ENCODE peak calls at places on chromosomes 6 and 20, in nine cellular contexts. One of them, this sample, is unnamed.

GRCh38 chr20:3454821-3455220 is 16.0 kb upstream of the ATRN start:
- DNase-seq in A549: no peak
- DNase-seq in SK-N-SH: no peak
- DNase-seq in HL-60: no peak
- DNase-seq in Panc1: no peak
- DNase-seq in GM12878: no peak
- DNase-seq in GM23338: no peak
- DNase-seq in K562: no peak
- DNase-seq in HepG2: no peak
- DNase-seq in this sample: no peak

GRCh38 chr6:8589941-8590676 is 154.8 kb upstream of the SLC35B3 start:
- DNase-seq in A549: peak
- DNase-seq in SK-N-SH: peak
- DNase-seq in HL-60: no peak
- DNase-seq in Panc1: no peak
- DNase-seq in GM12878: no peak
- DNase-seq in GM23338: peak
- DNase-seq in K562: peak
- DNase-seq in HepG2: no peak
- DNase-seq in this sample: peak

GRCh38 chr6:47144306-47144705 is 102.2 kb upstream of the ADGRF1 start:
- DNase-seq in A549: no peak
- DNase-seq in SK-N-SH: no peak
- DNase-seq in HL-60: no peak
- DNase-seq in Panc1: no peak
- DNase-seq in GM12878: no peak
- DNase-seq in GM23338: peak
- DNase-seq in K562: no peak
- DNase-seq in HepG2: no peak
- DNase-seq in this sample: no peak

GRCh38 chr6:67792996-67793395 is 842.1 kb upstream of the ADGRB3 start:
- DNase-seq in A549: no peak
- DNase-seq in SK-N-SH: no peak
- DNase-seq in HL-60: no peak
- DNase-seq in Panc1: no peak
- DNase-seq in GM12878: no peak
- DNase-seq in GM23338: no peak
- DNase-seq in K562: peak
- DNase-seq in HepG2: no peak
- DNase-seq in this sample: no peak

GRCh38 chr6:129331450-129332138 is 378.4 kb downstream of the ARHGAP18 start:
- DNase-seq in A549: no peak
- DNase-seq in SK-N-SH: no peak
- DNase-seq in HL-60: no peak
- DNase-seq in Panc1: no peak
- DNase-seq in GM12878: no peak
- DNase-seq in GM23338: no peak
- DNase-seq in K562: no peak
- DNase-seq in HepG2: no peak
- DNase-seq in this sample: no peak

GRCh38 chr6:96923871-96924493 is 546 bp upstream of the KLHL32 start:
- DNase-seq in A549: no peak
- DNase-seq in SK-N-SH: peak
- DNase-seq in HL-60: no peak
- DNase-seq in Panc1: no peak
- DNase-seq in GM12878: no peak
- DNase-seq in GM23338: no peak
- DNase-seq in K562: no peak
- DNase-seq in HepG2: peak
- DNase-seq in this sample: no peak

GRCh38 chr6:2688416-2689064 is 62.2 kb downstream of the MYLK4 start:
- DNase-seq in A549: peak
- DNase-seq in SK-N-SH: no peak
- DNase-seq in HL-60: no peak
- DNase-seq in Panc1: no peak
- DNase-seq in GM12878: no peak
- DNase-seq in GM23338: no peak
- DNase-seq in K562: peak
- DNase-seq in HepG2: peak
- DNase-seq in this sample: no peak

GRCh38 chr6:36713846-36714245 is 16.2 kb downstream of the RAB44 start:
- DNase-seq in A549: no peak
- DNase-seq in SK-N-SH: no peak
- DNase-seq in HL-60: no peak
- DNase-seq in Panc1: no peak
- DNase-seq in GM12878: no peak
- DNase-seq in GM23338: no peak
- DNase-seq in K562: no peak
- DNase-seq in HepG2: no peak
- DNase-seq in this sample: no peak

GRCh38 chr6:98929498-98930060 is 18.2 kb downstream of the FBXL4 start:
- DNase-seq in A549: no peak
- DNase-seq in SK-N-SH: no peak
- DNase-seq in HL-60: no peak
- DNase-seq in Panc1: no peak
- DNase-seq in GM12878: no peak
- DNase-seq in GM23338: no peak
- DNase-seq in K562: no peak
- DNase-seq in HepG2: no peak
- DNase-seq in this sample: no peak

GRCh38 chr20:4476903-4477302 is 244.8 kb upstream of the PRND start:
- DNase-seq in A549: no peak
- DNase-seq in SK-N-SH: no peak
- DNase-seq in HL-60: no peak
- DNase-seq in Panc1: no peak
- DNase-seq in GM12878: no peak
- DNase-seq in GM23338: no peak
- DNase-seq in K562: no peak
- DNase-seq in HepG2: no peak
- DNase-seq in this sample: no peak

GRCh38 chr6:133854633-133855598 is 34.0 kb upstream of the TCF21 start:
- DNase-seq in A549: no peak
- DNase-seq in SK-N-SH: peak
- DNase-seq in HL-60: no peak
- DNase-seq in Panc1: no peak
- DNase-seq in GM12878: no peak
- DNase-seq in GM23338: peak
- DNase-seq in K562: peak
- DNase-seq in HepG2: peak
- DNase-seq in this sample: no peak

GRCh38 chr6:158853072-158853871 is 34.1 kb upstream of the EZR start:
- DNase-seq in A549: peak
- DNase-seq in SK-N-SH: no peak
- DNase-seq in HL-60: peak
- DNase-seq in Panc1: peak
- DNase-seq in GM12878: peak
- DNase-seq in GM23338: peak
- DNase-seq in K562: peak
- DNase-seq in HepG2: peak
- DNase-seq in this sample: peak

GRCh38 chr20:61585764-61586163 is 333.7 kb downstream of the CDH4 start:
- DNase-seq in A549: no peak
- DNase-seq in SK-N-SH: no peak
- DNase-seq in HL-60: no peak
- DNase-seq in Panc1: no peak
- DNase-seq in GM12878: no peak
- DNase-seq in GM23338: no peak
- DNase-seq in K562: no peak
- DNase-seq in HepG2: no peak
- DNase-seq in this sample: no peak

GRCh38 chr6:43838276-43839036 is 68.4 kb downstream of the VEGFA start:
- DNase-seq in A549: peak
- DNase-seq in SK-N-SH: peak
- DNase-seq in HL-60: peak
- DNase-seq in Panc1: no peak
- DNase-seq in GM12878: no peak
- DNase-seq in GM23338: peak
- DNase-seq in K562: peak
- DNase-seq in HepG2: peak
- DNase-seq in this sample: peak

GRCh38 chr6:83190596-83190995 is 2.5 kb downstream of the PGM3 start:
- DNase-seq in A549: no peak
- DNase-seq in SK-N-SH: no peak
- DNase-seq in HL-60: no peak
- DNase-seq in Panc1: no peak
- DNase-seq in GM12878: no peak
- DNase-seq in GM23338: no peak
- DNase-seq in K562: no peak
- DNase-seq in HepG2: peak
- DNase-seq in this sample: no peak

GRCh38 chr20:61372151-61373054 is 120.3 kb downstream of the CDH4 start:
- DNase-seq in A549: no peak
- DNase-seq in SK-N-SH: no peak
- DNase-seq in HL-60: no peak
- DNase-seq in Panc1: no peak
- DNase-seq in GM12878: no peak
- DNase-seq in GM23338: no peak
- DNase-seq in K562: no peak
- DNase-seq in HepG2: no peak
- DNase-seq in this sample: no peak

GRCh38 chr6:139375239-139376053 is 998 bp upstream of the CITED2 start:
- DNase-seq in A549: peak
- DNase-seq in SK-N-SH: peak
- DNase-seq in HL-60: peak
- DNase-seq in Panc1: peak
- DNase-seq in GM12878: peak
- DNase-seq in GM23338: peak
- DNase-seq in K562: peak
- DNase-seq in HepG2: peak
- DNase-seq in this sample: peak
- TF ChIP-seq CTCF in A549: no peak
- TF ChIP-seq CTCF in SK-N-SH: peak
- TF ChIP-seq CTCF in HL-60: no peak
- TF ChIP-seq CTCF in Panc1: no peak
- TF ChIP-seq CTCF in GM12878: no peak
- TF ChIP-seq CTCF in GM23338: peak
- TF ChIP-seq CTCF in K562: peak
- TF ChIP-seq CTCF in HepG2: peak
- TF ChIP-seq CTCF in this sample: no peak

DNA sequence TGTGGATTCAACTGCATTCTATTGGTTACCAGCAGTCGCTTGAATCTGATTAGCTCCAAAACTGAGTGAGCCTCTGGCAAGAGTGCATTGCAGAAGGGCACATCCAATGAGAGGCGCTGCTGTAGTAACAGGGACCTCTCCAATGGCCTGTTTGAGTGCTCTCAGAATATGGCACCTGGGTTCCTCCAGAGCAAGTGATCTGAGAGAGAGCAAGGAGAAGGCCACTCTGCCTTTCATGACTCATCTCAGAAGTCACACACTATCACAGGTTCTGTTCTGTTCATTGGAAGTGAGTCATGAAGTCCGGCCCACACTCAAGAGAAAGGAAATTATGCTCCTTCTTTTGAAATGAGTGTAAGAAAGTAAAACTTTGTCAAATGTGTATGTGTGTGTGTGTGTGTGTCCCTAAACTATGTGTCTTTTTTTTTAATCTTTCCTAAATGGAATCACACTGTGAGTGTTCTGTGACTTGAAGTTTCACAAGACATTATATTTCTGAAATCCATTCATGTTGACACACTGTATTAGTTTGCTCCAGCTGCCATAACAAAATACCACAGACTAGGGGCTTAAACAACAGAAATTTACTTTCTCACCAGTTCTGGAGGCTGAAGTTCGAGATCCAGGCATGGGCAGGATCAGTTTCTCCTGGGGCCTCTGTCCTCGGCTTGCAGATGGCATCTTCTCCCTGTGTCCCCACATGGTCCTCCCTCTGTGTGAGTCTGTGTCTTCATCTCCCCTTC is 138.3 kb upstream of the CDYL start:
- DNase-seq in A549: peak
- DNase-seq in SK-N-SH: no peak
- DNase-seq in HL-60: no peak
- DNase-seq in Panc1: no peak
- DNase-seq in GM12878: peak
- DNase-seq in GM23338: no peak
- DNase-seq in K562: peak
- DNase-seq in HepG2: no peak
- DNase-seq in this sample: peak
- TF ChIP-seq REST in A549: no peak
- TF ChIP-seq REST in SK-N-SH: no peak
- TF ChIP-seq REST in HL-60: no peak
- TF ChIP-seq REST in Panc1: no peak
- TF ChIP-seq REST in GM12878: no peak
- TF ChIP-seq REST in GM23338: no peak
- TF ChIP-seq REST in K562: no peak
- TF ChIP-seq REST in HepG2: no peak
- TF ChIP-seq REST in this sample: no peak

DNA sequence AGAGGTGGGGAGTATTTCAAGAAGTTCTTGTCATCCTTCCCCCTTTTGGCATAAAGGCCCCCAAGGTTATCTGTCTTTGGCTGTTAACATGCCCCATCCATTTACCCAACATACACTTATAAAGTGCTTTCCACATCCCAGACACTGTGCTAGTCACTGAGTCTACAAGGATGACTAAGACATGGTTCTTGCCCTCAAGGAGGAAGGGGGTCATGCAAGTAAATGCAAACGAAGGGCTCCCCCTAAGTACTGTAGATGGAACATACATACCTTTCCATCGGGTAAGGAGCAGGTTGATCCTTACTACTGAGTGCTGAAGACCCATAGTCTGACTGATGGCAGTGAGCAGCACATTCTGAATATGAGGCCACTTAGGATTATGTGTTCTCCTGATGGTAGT is 38.3 kb downstream of the HECA start:
- DNase-seq in A549: peak
- DNase-seq in SK-N-SH: no peak
- DNase-seq in HL-60: no peak
- DNase-seq in Panc1: no peak
- DNase-seq in GM12878: no peak
- DNase-seq in GM23338: no peak
- DNase-seq in K562: peak
- DNase-seq in HepG2: no peak
- DNase-seq in this sample: no peak
- TF ChIP-seq CTCF in A549: no peak
- TF ChIP-seq CTCF in SK-N-SH: no peak
- TF ChIP-seq CTCF in HL-60: no peak
- TF ChIP-seq CTCF in Panc1: no peak
- TF ChIP-seq CTCF in GM12878: peak
- TF ChIP-seq CTCF in GM23338: peak
- TF ChIP-seq CTCF in K562: peak
- TF ChIP-seq CTCF in HepG2: no peak
- TF ChIP-seq CTCF in this sample: peak

GRCh38 chr6:85552652-85553051 is 41.0 kb downstream of the SNX14 start:
- DNase-seq in A549: no peak
- DNase-seq in SK-N-SH: no peak
- DNase-seq in HL-60: no peak
- DNase-seq in Panc1: no peak
- DNase-seq in GM12878: no peak
- DNase-seq in GM23338: peak
- DNase-seq in K562: no peak
- DNase-seq in HepG2: no peak
- DNase-seq in this sample: no peak

GRCh38 chr6:85556992-85557668 is 36.5 kb downstream of the SNX14 start:
- DNase-seq in A549: no peak
- DNase-seq in SK-N-SH: no peak
- DNase-seq in HL-60: no peak
- DNase-seq in Panc1: no peak
- DNase-seq in GM12878: no peak
- DNase-seq in GM23338: no peak
- DNase-seq in K562: no peak
- DNase-seq in HepG2: no peak
- DNase-seq in this sample: no peak

GRCh38 chr6:85547719-85548118 is 45.9 kb downstream of the SNX14 start:
- DNase-seq in A549: no peak
- DNase-seq in SK-N-SH: no peak
- DNase-seq in HL-60: no peak
- DNase-seq in Panc1: no peak
- DNase-seq in GM12878: no peak
- DNase-seq in GM23338: no peak
- DNase-seq in K562: no peak
- DNase-seq in HepG2: no peak
- DNase-seq in this sample: no peak

GRCh38 chr6:85551264-85551663 is 42.4 kb downstream of the SNX14 start:
- DNase-seq in A549: peak
- DNase-seq in SK-N-SH: peak
- DNase-seq in HL-60: no peak
- DNase-seq in Panc1: no peak
- DNase-seq in GM12878: no peak
- DNase-seq in GM23338: peak
- DNase-seq in K562: peak
- DNase-seq in HepG2: no peak
- DNase-seq in this sample: no peak
- TF ChIP-seq REST in A549: no peak
- TF ChIP-seq REST in SK-N-SH: no peak
- TF ChIP-seq REST in HL-60: no peak
- TF ChIP-seq REST in Panc1: no peak
- TF ChIP-seq REST in GM12878: no peak
- TF ChIP-seq REST in GM23338: no peak
- TF ChIP-seq REST in K562: no peak
- TF ChIP-seq REST in HepG2: no peak
- TF ChIP-seq REST in this sample: no peak

This sample was measured in HCT116.